ENCODE peak calls at places on chromosome 2, in seven cellular contexts. D is Panc1, S is pancreas, E is psoas muscle, X is heart right ventricle, T is hepatocyte, K is fibroblast of lung. A is an unnamed sample. For H3K4me1, the result is how much of the 10 kb centered on the place peaks cover.

GRCh38 chr2:228059735-228060134 is 121.8 kb downstream of the SPHKAP start:
- DNase-seq in D (no peak), S (no peak), E (no peak), X (no peak), T (no peak), K (no peak), A (no peak)

GRCh38 chr2:151228847-151229497 is 32.7 kb downstream of the RBM43 start:
- DNase-seq in D (no peak), S (no peak), E (no peak), X (no peak), T (no peak), K (no peak), A (no peak)

GRCh38 chr2:143877056-143877455 is 642.9 kb downstream of the ZEB2 start:
- DNase-seq in D (no peak), S (no peak), E (no peak), X (no peak), T (no peak), K (no peak), A (no peak)

GRCh38 chr2:10835052-10835970 is 22.7 kb upstream of the PDIA6 start:
- DNase-seq in D (no peak), S (peak), E (peak), X (peak), T (peak), K (no peak), A (peak)

GRCh38 chr2:45191972-45192371 is 182.7 kb upstream of the SIX2 start:
- DNase-seq in D (no peak), S (no peak), E (peak), X (peak), T (peak), K (peak), A (peak)

GRCh38 chr2:98378901-98379300 is 32.6 kb downstream of the CNGA3 start:
- DNase-seq in D (no peak), S (peak), E (no peak), X (no peak), T (no peak), K (peak), A (peak)

GRCh38 chr2:211306929-211307328 is 750.5 kb downstream of the CPS1 start:
- DNase-seq in D (no peak), S (no peak), E (no peak), X (no peak), T (no peak), K (no peak), A (no peak)

GRCh38 chr2:220687231-220687843 is 884.8 kb downstream of the EPHA4 start:
- DNase-seq in D (peak), S (peak), E (peak), X (peak), T (peak), K (peak), A (peak)

GRCh38 chr2:84904717-84905174 is 710 bp upstream of the TMSB10 start:
- DNase-seq in D (no peak), S (peak), E (peak), X (peak), T (peak), K (peak), A (peak)

GRCh38 chr2:187497858-187498463 is 49.9 kb upstream of the CALCRL start:
- DNase-seq in D (no peak), S (no peak), E (no peak), X (no peak), T (no peak), K (no peak), A (no peak)

GRCh38 chr2:192007819-192008218 is 160.9 kb upstream of the CAVIN2 start:
- DNase-seq in D (no peak), S (no peak), E (no peak), X (no peak), T (no peak), K (peak), A (no peak)

GRCh38 chr2:112636605-112637288 is 9.0 kb upstream of the SLC20A1 start:
- DNase-seq in D (no peak), S (no peak), E (no peak), X (no peak), T (no peak), K (no peak), A (no peak)

GRCh38 chr2:96262306-96262705 is 3.5 kb downstream of the TMEM127 start:
- DNase-seq in D (no peak), S (no peak), E (no peak), X (no peak), T (no peak), K (no peak), A (no peak)

GRCh38 chr2:96265349-96265839 is 403 bp downstream of the TMEM127 start:
- DNase-seq in D (no peak), S (peak), E (no peak), X (peak), T (peak), K (no peak), A (peak)

GRCh38 chr2:96264656-96265348 is 995 bp downstream of the TMEM127 start:
- DNase-seq in D (no peak), S (peak), E (peak), X (no peak), T (peak), K (peak), A (no peak)

GRCh38 chr2:96265840-96266569 is at the start of the genes CIAO1 and TMEM127:
- DNase-seq in D (peak), S (peak), E (peak), X (peak), T (peak), K (peak), A (peak)

GRCh38 chr2:96264086-96264485 is 1.7 kb downstream of the TMEM127 start:
- DNase-seq in D (no peak), S (no peak), E (no peak), X (no peak), T (no peak), K (no peak), A (no peak)
- H3K27ac ChIP-seq in D (no peak), S (no peak), E (peak), X (peak), T (peak), K (no peak), A (peak)

GRCh38 chr2:36820942-36821605 is 124.6 kb downstream of the VIT start:
- DNase-seq in D (no peak), S (no peak), E (no peak), X (no peak), T (no peak), K (no peak), A (no peak)
- H3K4me1 ChIP-seq in D (under half), S (under half), E (under half), X (under half), T (under half), K (under half), A (under half)

GRCh38 chr2:166942377-166942776 is 54.1 kb downstream of the XIRP2 start:
- DNase-seq in D (no peak), S (no peak), E (no peak), X (no peak), T (no peak), K (no peak), A (no peak)
- TF ChIP-seq CTCF in D (no peak), S (no peak), E (no peak), X (no peak), T (no peak), K (no peak), A (no peak)

DNA sequence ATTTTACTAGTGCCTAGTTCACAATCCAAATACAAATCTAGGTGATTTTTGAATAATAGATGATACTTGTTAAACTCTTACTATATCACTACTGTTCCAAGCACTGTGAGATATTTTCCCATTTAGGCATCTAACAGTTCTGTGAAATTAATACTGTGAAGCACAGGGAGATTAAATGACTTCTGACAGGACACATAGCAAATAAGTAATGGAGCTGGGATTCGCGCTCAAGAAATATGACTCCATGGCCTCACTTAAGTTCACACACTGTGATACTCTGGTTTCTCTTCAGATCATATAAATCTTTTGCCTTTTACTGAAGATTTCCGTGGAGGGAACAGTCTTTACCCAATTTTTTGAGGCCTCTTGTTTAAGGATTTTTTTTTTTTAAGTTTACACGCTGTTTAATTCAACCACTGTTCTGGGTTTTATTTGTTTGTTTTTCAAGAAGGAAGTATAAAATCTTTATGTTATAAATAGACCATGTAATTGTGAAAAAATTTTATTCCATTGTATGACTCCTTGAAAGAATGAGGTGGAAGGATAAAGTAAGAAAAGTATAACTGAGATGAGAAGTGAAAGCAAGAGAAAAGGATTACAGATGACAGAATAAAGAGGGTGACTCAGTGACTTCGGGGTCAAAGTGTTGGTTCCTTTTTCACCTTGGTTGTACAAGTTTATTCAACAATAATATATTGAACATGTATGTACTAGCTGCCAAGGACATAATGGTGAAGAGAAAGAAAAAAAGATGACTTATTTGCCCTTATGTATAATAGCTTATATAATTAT is 30.2 kb downstream of the RBM45 start:
- DNase-seq in D (no peak), S (no peak), E (no peak), X (no peak), T (no peak), K (no peak), A (no peak)
- H3K27ac ChIP-seq in D (no peak), S (no peak), E (peak), X (no peak), T (no peak), K (no peak), A (no peak)